ENCODE peak calls at places on chromosomes 7 and 10, in four cellular contexts. One of them, this sample, is unnamed.

GRCh38 chr10:28072573-28072972 is 73.7 kb upstream of the ODAD2 start:
- DNase-seq in breast epithelium: no peak
- DNase-seq in neural crest cell: no peak
- DNase-seq in brain microvascular endothelial cell: no peak
- DNase-seq in this sample: no peak

GRCh38 chr10:121690970-121691369 is 92.7 kb upstream of the FGFR2 start:
- DNase-seq in brain microvascular endothelial cell: no peak
- DNase-seq in neural crest cell: no peak
- DNase-seq in breast epithelium: no peak
- DNase-seq in this sample: no peak

GRCh38 chr7:3977391-3977790 is 676.3 kb downstream of the SDK1 start:
- DNase-seq in breast epithelium: no peak
- DNase-seq in neural crest cell: no peak
- DNase-seq in brain microvascular endothelial cell: no peak
- DNase-seq in this sample: no peak

GRCh38 chr10:28984431-28984830 is 304.4 kb upstream of the LYZL1 start:
- DNase-seq in breast epithelium: peak
- DNase-seq in neural crest cell: no peak
- DNase-seq in brain microvascular endothelial cell: peak
- DNase-seq in this sample: no peak

GRCh38 chr10:1662361-1663025 is 74.8 kb downstream of the ADARB2 start:
- DNase-seq in neural crest cell: no peak
- DNase-seq in breast epithelium: no peak
- DNase-seq in brain microvascular endothelial cell: no peak
- DNase-seq in this sample: no peak

GRCh38 chr10:85851300-85851699 is 515.3 kb downstream of the GRID1 start:
- DNase-seq in breast epithelium: no peak
- DNase-seq in neural crest cell: no peak
- DNase-seq in brain microvascular endothelial cell: peak
- DNase-seq in this sample: no peak

GRCh38 chr7:3888096-3888495 is 587.0 kb downstream of the SDK1 start:
- DNase-seq in breast epithelium: no peak
- DNase-seq in brain microvascular endothelial cell: no peak
- DNase-seq in neural crest cell: no peak
- DNase-seq in this sample: no peak

GRCh38 chr7:16479587-16479986 is 14.0 kb upstream of the SOSTDC1 start:
- DNase-seq in neural crest cell: no peak
- DNase-seq in brain microvascular endothelial cell: no peak
- DNase-seq in breast epithelium: no peak
- DNase-seq in this sample: no peak

GRCh38 chr7:23206511-23206867 is 24.6 kb downstream of the NUP42 start:
- DNase-seq in neural crest cell: no peak
- DNase-seq in brain microvascular endothelial cell: no peak
- DNase-seq in breast epithelium: no peak
- DNase-seq in this sample: no peak

GRCh38 chr7:2172311-2173183 is 60.2 kb downstream of the MAD1L1 start:
- DNase-seq in breast epithelium: peak
- DNase-seq in brain microvascular endothelial cell: peak
- DNase-seq in neural crest cell: no peak
- DNase-seq in this sample: no peak

GRCh38 chr10:52351911-52352310 is 37.8 kb downstream of the DKK1 start:
- DNase-seq in breast epithelium: no peak
- DNase-seq in brain microvascular endothelial cell: peak
- DNase-seq in neural crest cell: no peak
- DNase-seq in this sample: no peak

GRCh38 chr7:130752424-130752823 is 18.4 kb upstream of the KLF14 start:
- DNase-seq in neural crest cell: no peak
- DNase-seq in brain microvascular endothelial cell: no peak
- DNase-seq in breast epithelium: no peak
- DNase-seq in this sample: no peak

GRCh38 chr10:110681023-110681681 is 37.0 kb downstream of the RBM20 start:
- DNase-seq in breast epithelium: no peak
- DNase-seq in brain microvascular endothelial cell: peak
- DNase-seq in neural crest cell: peak
- DNase-seq in this sample: peak

GRCh38 chr10:73167557-73168485 is at the start of the genes ECD and FAM149B1:
- DNase-seq in breast epithelium: peak
- DNase-seq in brain microvascular endothelial cell: peak
- DNase-seq in neural crest cell: peak
- DNase-seq in this sample: peak

GRCh38 chr10:73248259-73248724 is 1.2 kb upstream of the DNAJC9 start:
- DNase-seq in neural crest cell: no peak
- DNase-seq in brain microvascular endothelial cell: no peak
- DNase-seq in breast epithelium: no peak
- DNase-seq in this sample: no peak

GRCh38 chr7:100680589-100681271 is 7.2 kb downstream of the GNB2 start:
- DNase-seq in brain microvascular endothelial cell: no peak
- DNase-seq in breast epithelium: no peak
- DNase-seq in neural crest cell: no peak
- DNase-seq in this sample: no peak

GRCh38 chr7:50142421-50143113 is 49.5 kb upstream of the ZPBP start:
- DNase-seq in breast epithelium: no peak
- DNase-seq in neural crest cell: no peak
- DNase-seq in brain microvascular endothelial cell: peak
- DNase-seq in this sample: peak

GRCh38 chr10:2232479-2232878 is 495.2 kb upstream of the ADARB2 start:
- DNase-seq in neural crest cell: no peak
- DNase-seq in breast epithelium: no peak
- DNase-seq in brain microvascular endothelial cell: no peak
- DNase-seq in this sample: no peak

GRCh38 chr10:87558333-87558732 is 53.6 kb downstream of the MINPP1 start:
- DNase-seq in neural crest cell: no peak
- DNase-seq in brain microvascular endothelial cell: no peak
- DNase-seq in breast epithelium: no peak
- DNase-seq in this sample: no peak

GRCh38 chr7:89029864-89030263 is 234.3 kb upstream of the TEX47 start:
- DNase-seq in breast epithelium: no peak
- DNase-seq in brain microvascular endothelial cell: peak
- DNase-seq in neural crest cell: no peak
- DNase-seq in this sample: no peak

GRCh38 chr10:95475003-95475383 is 86.2 kb downstream of the SORBS1 start:
- DNase-seq in brain microvascular endothelial cell: no peak
- DNase-seq in neural crest cell: no peak
- DNase-seq in breast epithelium: no peak
- DNase-seq in this sample: no peak

GRCh38 chr7:67823345-67823744 is 826.7 kb downstream of the TYW1 start:
- DNase-seq in neural crest cell: no peak
- DNase-seq in breast epithelium: no peak
- DNase-seq in brain microvascular endothelial cell: peak
- DNase-seq in this sample: no peak

GRCh38 chr10:104330168-104331117 is 7.8 kb downstream of the ITPRIP start:
- DNase-seq in neural crest cell: no peak
- DNase-seq in brain microvascular endothelial cell: peak
- DNase-seq in breast epithelium: peak
- DNase-seq in this sample: no peak

GRCh38 chr7:10568891-10569290 is 404.8 kb upstream of the PHF14 start:
- DNase-seq in neural crest cell: no peak
- DNase-seq in brain microvascular endothelial cell: no peak
- DNase-seq in breast epithelium: no peak
- DNase-seq in this sample: no peak

GRCh38 chr10:127254276-127254675 is 57.9 kb upstream of the INSYN2A start:
- DNase-seq in breast epithelium: no peak
- DNase-seq in brain microvascular endothelial cell: peak
- DNase-seq in neural crest cell: no peak
- DNase-seq in this sample: no peak

GRCh38 chr7:37234928-37235327 is 213.7 kb downstream of the ELMO1 start:
- DNase-seq in neural crest cell: no peak
- DNase-seq in breast epithelium: no peak
- DNase-seq in brain microvascular endothelial cell: no peak
- DNase-seq in this sample: peak
- TF ChIP-seq CTCF in neural crest cell: peak
- TF ChIP-seq CTCF in breast epithelium: peak
- TF ChIP-seq CTCF in brain microvascular endothelial cell: peak
- TF ChIP-seq CTCF in this sample: peak

DNA sequence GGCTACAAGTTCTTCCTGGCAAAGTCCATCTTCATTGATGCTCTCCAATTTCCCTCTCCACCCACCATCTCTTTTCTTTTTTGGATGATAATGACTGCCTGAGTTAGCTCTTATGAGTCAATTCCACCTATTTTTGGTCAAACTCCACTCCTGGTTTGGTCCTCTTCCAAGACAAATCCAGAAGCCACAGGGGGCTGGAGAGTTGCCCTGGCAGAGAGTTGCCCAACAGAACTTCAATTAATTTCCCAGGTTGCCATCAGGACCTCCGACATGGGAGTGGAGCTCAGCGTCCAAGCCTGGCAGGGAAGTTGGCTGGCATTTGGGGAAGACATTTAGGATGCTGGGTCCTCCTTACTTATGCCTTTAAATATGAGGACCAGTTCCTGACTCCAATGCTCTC is 29.2 kb upstream of the KCNMA1 start:
- DNase-seq in brain microvascular endothelial cell: no peak
- DNase-seq in breast epithelium: no peak
- DNase-seq in neural crest cell: no peak
- DNase-seq in this sample: no peak
- TF ChIP-seq CTCF in brain microvascular endothelial cell: no peak
- TF ChIP-seq CTCF in breast epithelium: no peak
- TF ChIP-seq CTCF in neural crest cell: no peak
- TF ChIP-seq CTCF in this sample: no peak

DNA sequence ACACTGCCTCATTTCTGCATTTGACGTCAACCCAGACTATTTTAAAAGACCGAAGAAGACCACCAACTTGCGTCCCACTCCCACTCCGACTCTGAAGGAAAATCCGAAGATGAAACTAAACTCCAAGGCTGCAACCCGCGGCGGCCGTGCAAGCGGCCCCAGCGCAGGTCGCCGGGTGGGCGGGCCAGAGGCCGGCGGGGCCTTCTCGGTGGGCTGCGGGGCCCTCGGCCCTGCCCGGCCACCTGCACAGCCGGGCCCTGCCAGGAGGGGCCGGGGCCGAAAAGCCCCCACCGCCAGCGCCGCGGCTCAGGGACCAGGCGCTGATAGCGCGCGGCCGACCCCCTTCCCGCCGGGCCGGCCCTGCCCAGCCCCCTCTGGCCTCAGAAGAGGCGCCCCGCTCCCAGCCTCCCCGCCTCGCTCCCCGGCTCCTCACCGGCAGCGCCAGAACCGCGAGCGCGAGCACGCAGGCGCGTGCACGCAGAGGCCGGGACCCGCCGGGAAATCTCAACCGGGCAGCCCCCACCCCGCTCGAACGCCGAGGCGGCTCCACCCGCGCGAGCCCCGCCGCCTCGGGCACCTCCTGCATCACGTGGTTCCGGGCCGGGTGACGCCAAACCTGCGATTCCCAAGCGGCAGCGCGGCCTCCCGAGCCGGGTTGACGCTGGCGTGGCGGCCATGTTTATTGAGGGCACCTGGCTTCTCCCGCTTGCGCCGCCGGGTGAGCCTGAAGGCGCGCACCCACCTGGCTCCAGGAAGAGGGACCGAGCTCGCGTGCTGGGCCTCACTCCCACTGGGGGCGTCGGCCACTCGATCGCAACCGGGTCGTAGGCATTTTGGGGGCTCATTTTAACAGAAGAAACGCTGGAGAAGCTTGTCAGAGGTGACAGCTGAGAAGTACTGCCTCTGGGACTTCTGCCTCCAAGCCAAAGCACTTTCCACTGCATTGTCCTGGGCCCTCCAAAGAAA is at the start of gene C7orf25:
- DNase-seq in breast epithelium: peak
- DNase-seq in brain microvascular endothelial cell: peak
- DNase-seq in neural crest cell: peak
- DNase-seq in this sample: peak
- TF ChIP-seq CTCF in breast epithelium: no peak
- TF ChIP-seq CTCF in brain microvascular endothelial cell: no peak
- TF ChIP-seq CTCF in neural crest cell: no peak
- TF ChIP-seq CTCF in this sample: no peak

GRCh38 chr7:69019437-69019836 is 578.8 kb upstream of the AUTS2 start:
- DNase-seq in brain microvascular endothelial cell: no peak
- DNase-seq in breast epithelium: no peak
- DNase-seq in neural crest cell: no peak
- DNase-seq in this sample: no peak

DNA sequence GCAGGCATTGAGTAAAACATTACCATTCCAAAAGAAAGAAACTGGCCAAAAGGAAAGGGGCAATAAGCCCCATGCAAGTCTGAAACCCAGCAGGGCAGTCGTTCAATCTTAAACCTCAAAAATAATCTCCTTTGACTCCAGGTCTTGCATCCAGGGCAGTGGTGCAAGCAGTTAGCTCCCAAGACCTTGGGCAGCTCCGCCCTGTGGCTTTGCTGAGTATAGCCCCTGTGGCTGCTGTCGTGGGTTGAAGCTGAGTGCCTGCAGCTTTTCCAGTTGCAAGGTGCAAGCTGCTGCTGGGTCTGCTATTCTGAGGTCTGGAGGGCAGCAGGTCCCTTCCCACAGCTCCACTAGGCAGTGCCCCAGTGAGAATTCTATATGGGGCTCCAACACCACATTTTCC is 580.1 kb upstream of the AUTS2 start:
- DNase-seq in breast epithelium: no peak
- DNase-seq in brain microvascular endothelial cell: no peak
- DNase-seq in neural crest cell: no peak
- DNase-seq in this sample: peak
- TF ChIP-seq CTCF in breast epithelium: no peak
- TF ChIP-seq CTCF in brain microvascular endothelial cell: no peak
- TF ChIP-seq CTCF in neural crest cell: peak
- TF ChIP-seq CTCF in this sample: no peak

DNA sequence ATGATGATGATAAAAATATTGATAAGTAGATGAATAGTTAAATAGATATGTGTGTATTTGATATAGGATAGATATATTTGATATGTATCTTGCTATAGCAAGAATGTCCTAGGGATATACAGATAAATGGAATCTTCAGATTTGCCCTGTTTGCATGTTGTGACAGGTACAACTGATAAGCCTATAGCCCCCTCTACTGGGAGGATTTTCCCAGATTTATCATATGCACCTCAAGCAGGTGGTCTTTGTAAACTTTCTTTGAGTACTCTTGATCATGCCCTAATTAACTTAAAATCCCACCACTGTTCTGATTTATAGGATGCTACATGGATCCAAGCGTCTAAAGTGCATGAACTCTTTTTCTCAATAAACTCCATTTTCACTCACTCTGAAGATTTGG is 1050.7 kb downstream of the SORCS3 start:
- DNase-seq in brain microvascular endothelial cell: no peak
- DNase-seq in neural crest cell: peak
- DNase-seq in breast epithelium: no peak
- DNase-seq in this sample: peak
- TF ChIP-seq CTCF in brain microvascular endothelial cell: no peak
- TF ChIP-seq CTCF in neural crest cell: peak
- TF ChIP-seq CTCF in breast epithelium: no peak
- TF ChIP-seq CTCF in this sample: peak